ENCODE peak calls at places on chromosomes 5 and 9, in seven cellular contexts. One of them, this sample, is unnamed.

GRCh38 chr5:111699324-111699723 is 57.7 kb downstream of the NREP start:
- DNase-seq in transverse colon: no peak
- DNase-seq in HL-60: no peak
- DNase-seq in upper lobe of left lung: no peak
- DNase-seq in GM23338: no peak
- DNase-seq in Panc1: no peak
- DNase-seq in prostate gland: no peak
- DNase-seq in this sample: no peak

GRCh38 chr5:113053614-113054013 is 77.0 kb downstream of the DCP2 start:
- DNase-seq in transverse colon: no peak
- DNase-seq in HL-60: no peak
- DNase-seq in upper lobe of left lung: no peak
- DNase-seq in GM23338: no peak
- DNase-seq in Panc1: no peak
- DNase-seq in prostate gland: no peak
- DNase-seq in this sample: no peak

GRCh38 chr9:126638571-126639132 is 24.9 kb downstream of the LMX1B start:
- DNase-seq in transverse colon: no peak
- DNase-seq in HL-60: no peak
- DNase-seq in upper lobe of left lung: peak
- DNase-seq in GM23338: peak
- DNase-seq in Panc1: no peak
- DNase-seq in prostate gland: no peak
- DNase-seq in this sample: no peak

GRCh38 chr5:166340039-166340438 is 1951.4 kb upstream of the WWC1 start:
- DNase-seq in transverse colon: no peak
- DNase-seq in HL-60: no peak
- DNase-seq in upper lobe of left lung: no peak
- DNase-seq in GM23338: no peak
- DNase-seq in Panc1: no peak
- DNase-seq in prostate gland: no peak
- DNase-seq in this sample: no peak

GRCh38 chr5:6365142-6365976 is 13.0 kb downstream of the MED10 start:
- DNase-seq in transverse colon: no peak
- DNase-seq in HL-60: no peak
- DNase-seq in upper lobe of left lung: no peak
- DNase-seq in GM23338: no peak
- DNase-seq in Panc1: no peak
- DNase-seq in prostate gland: no peak
- DNase-seq in this sample: peak

GRCh38 chr5:69364414-69364813 is 4.9 kb downstream of the AK6 start:
- DNase-seq in transverse colon: no peak
- DNase-seq in HL-60: peak
- DNase-seq in upper lobe of left lung: no peak
- DNase-seq in GM23338: peak
- DNase-seq in Panc1: no peak
- DNase-seq in prostate gland: no peak
- DNase-seq in this sample: no peak

GRCh38 chr5:137733922-137734695 is 1.8 kb downstream of the KLHL3 start:
- DNase-seq in transverse colon: no peak
- DNase-seq in HL-60: no peak
- DNase-seq in upper lobe of left lung: no peak
- DNase-seq in GM23338: peak
- DNase-seq in Panc1: no peak
- DNase-seq in prostate gland: no peak
- DNase-seq in this sample: no peak

GRCh38 chr5:80191991-80192398 is 63.9 kb downstream of the SERINC5 start:
- DNase-seq in transverse colon: peak
- DNase-seq in HL-60: no peak
- DNase-seq in upper lobe of left lung: no peak
- DNase-seq in GM23338: peak
- DNase-seq in Panc1: no peak
- DNase-seq in prostate gland: no peak
- DNase-seq in this sample: no peak

GRCh38 chr9:99712214-99712613 is 109.5 kb upstream of the NR4A3 start:
- DNase-seq in transverse colon: no peak
- DNase-seq in HL-60: no peak
- DNase-seq in upper lobe of left lung: no peak
- DNase-seq in GM23338: no peak
- DNase-seq in Panc1: no peak
- DNase-seq in prostate gland: no peak
- DNase-seq in this sample: no peak

GRCh38 chr9:16384993-16385392 is 485.5 kb downstream of the BNC2 start:
- DNase-seq in transverse colon: no peak
- DNase-seq in HL-60: no peak
- DNase-seq in upper lobe of left lung: no peak
- DNase-seq in GM23338: no peak
- DNase-seq in Panc1: no peak
- DNase-seq in prostate gland: no peak
- DNase-seq in this sample: no peak
- H3K4me3 ChIP-seq in transverse colon: no peak
- H3K4me3 ChIP-seq in HL-60: no peak
- H3K4me3 ChIP-seq in upper lobe of left lung: no peak
- H3K4me3 ChIP-seq in GM23338: no peak
- H3K4me3 ChIP-seq in Panc1: no peak
- H3K4me3 ChIP-seq in prostate gland: no peak
- H3K4me3 ChIP-seq in this sample: no peak

GRCh38 chr9:4081549-4081895 is 218.3 kb downstream of the GLIS3 start:
- DNase-seq in transverse colon: no peak
- DNase-seq in HL-60: no peak
- DNase-seq in upper lobe of left lung: no peak
- DNase-seq in GM23338: no peak
- DNase-seq in Panc1: no peak
- DNase-seq in prostate gland: no peak
- DNase-seq in this sample: no peak

GRCh38 chr9:4080889-4081548 is 218.8 kb downstream of the GLIS3 start:
- DNase-seq in transverse colon: no peak
- DNase-seq in HL-60: no peak
- DNase-seq in upper lobe of left lung: no peak
- DNase-seq in GM23338: peak
- DNase-seq in Panc1: no peak
- DNase-seq in prostate gland: no peak
- DNase-seq in this sample: no peak

GRCh38 chr9:4081948-4082347 is 217.9 kb downstream of the GLIS3 start:
- DNase-seq in transverse colon: no peak
- DNase-seq in HL-60: no peak
- DNase-seq in upper lobe of left lung: no peak
- DNase-seq in GM23338: no peak
- DNase-seq in Panc1: no peak
- DNase-seq in prostate gland: no peak
- DNase-seq in this sample: no peak

GRCh38 chr9:4084440-4084818 is 215.4 kb downstream of the GLIS3 start:
- DNase-seq in transverse colon: peak
- DNase-seq in HL-60: no peak
- DNase-seq in upper lobe of left lung: no peak
- DNase-seq in GM23338: no peak
- DNase-seq in Panc1: no peak
- DNase-seq in prostate gland: no peak
- DNase-seq in this sample: no peak

GRCh38 chr9:4082948-4083347 is 216.9 kb downstream of the GLIS3 start:
- DNase-seq in transverse colon: no peak
- DNase-seq in HL-60: no peak
- DNase-seq in upper lobe of left lung: no peak
- DNase-seq in GM23338: no peak
- DNase-seq in Panc1: no peak
- DNase-seq in prostate gland: no peak
- DNase-seq in this sample: no peak
- TF ChIP-seq POLR2AphosphoS5 in transverse colon: no peak
- TF ChIP-seq POLR2AphosphoS5 in HL-60: no peak
- TF ChIP-seq POLR2AphosphoS5 in upper lobe of left lung: no peak
- TF ChIP-seq POLR2AphosphoS5 in GM23338: no peak
- TF ChIP-seq POLR2AphosphoS5 in Panc1: no peak
- TF ChIP-seq POLR2AphosphoS5 in prostate gland: no peak
- TF ChIP-seq POLR2AphosphoS5 in this sample: no peak

DNA sequence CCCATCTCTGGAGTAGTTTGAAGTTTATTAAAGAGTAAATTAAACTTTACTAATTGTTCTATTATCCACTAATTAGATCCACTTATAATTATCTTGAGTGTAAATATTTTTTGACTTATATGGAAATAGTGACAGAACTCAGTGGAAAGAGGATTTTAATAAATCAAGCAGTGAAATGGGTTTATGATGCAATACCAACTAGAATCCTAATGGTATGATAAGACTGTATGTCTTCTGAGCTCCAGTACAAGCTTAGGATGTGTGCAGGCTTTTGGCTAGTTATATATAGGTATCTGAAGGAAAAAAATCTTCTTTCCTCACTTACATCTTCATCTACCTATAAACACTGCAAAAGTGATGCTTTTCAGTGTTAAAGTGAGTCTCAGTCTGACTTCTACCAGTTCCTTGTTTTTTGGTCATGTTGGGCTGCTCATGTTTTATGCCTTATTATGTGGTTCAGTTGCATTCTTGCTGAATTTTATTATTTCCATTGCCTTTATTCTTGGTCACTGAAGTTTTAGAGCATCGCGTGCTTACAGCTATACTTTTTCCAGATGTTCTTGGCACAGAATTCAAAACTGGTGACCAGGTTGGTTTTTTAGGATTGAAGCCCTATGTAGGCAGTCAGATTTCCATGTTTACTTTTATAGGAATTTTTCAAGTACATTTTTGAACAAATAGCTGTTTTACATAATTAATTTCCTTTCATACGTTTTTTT is 30.5 kb downstream of the XRCC4 start:
- DNase-seq in transverse colon: no peak
- DNase-seq in HL-60: no peak
- DNase-seq in upper lobe of left lung: no peak
- DNase-seq in GM23338: no peak
- DNase-seq in Panc1: no peak
- DNase-seq in prostate gland: no peak
- DNase-seq in this sample: no peak
- H3K4me3 ChIP-seq in transverse colon: no peak
- H3K4me3 ChIP-seq in HL-60: no peak
- H3K4me3 ChIP-seq in upper lobe of left lung: no peak
- H3K4me3 ChIP-seq in GM23338: no peak
- H3K4me3 ChIP-seq in Panc1: no peak
- H3K4me3 ChIP-seq in prostate gland: no peak
- H3K4me3 ChIP-seq in this sample: no peak

DNA sequence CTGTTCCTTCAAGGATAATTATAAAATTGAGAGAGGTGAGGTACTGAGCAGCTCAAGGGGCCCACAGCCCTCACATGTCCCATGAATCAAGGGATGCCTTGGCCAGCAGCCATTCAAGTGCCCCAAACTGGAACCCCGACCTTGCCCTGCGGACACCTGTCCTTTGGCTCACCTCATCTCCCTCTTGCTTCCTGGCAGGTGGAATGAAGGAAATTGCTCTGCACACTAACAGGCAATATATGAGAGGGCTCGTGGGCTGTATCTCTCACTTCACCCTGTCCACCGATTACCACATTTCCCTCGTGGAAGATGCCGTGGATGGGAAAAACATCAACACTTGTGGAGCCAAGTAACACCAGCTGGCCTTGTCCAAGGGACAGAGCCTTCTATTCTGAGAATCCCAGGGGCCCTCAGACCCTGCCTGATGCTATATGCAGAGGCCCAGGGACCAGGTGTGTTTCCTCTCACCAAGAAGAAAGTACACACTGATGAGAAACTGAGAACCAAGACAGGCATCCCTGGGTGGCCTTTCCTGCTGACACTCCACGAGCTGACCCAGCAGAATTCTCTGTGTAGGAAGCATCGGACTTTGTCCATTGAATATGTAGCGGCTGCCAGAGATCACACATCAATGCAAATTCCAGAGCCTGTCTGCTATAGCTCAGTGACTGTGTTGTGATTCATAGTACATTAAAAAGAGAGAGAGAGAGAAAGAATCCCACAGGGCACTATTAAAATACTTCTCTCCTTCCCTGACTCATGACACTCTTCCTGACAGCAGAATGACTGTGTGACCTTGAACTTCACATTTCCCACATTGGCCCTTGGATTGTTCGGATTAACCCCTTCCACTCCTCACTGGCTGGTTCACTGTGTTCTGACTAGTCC is 92.6 kb downstream of the LIFR start:
- DNase-seq in transverse colon: no peak
- DNase-seq in HL-60: no peak
- DNase-seq in upper lobe of left lung: no peak
- DNase-seq in GM23338: no peak
- DNase-seq in Panc1: peak
- DNase-seq in prostate gland: no peak
- DNase-seq in this sample: peak
- TF ChIP-seq POLR2AphosphoS5 in transverse colon: peak
- TF ChIP-seq POLR2AphosphoS5 in HL-60: no peak
- TF ChIP-seq POLR2AphosphoS5 in upper lobe of left lung: peak
- TF ChIP-seq POLR2AphosphoS5 in GM23338: no peak
- TF ChIP-seq POLR2AphosphoS5 in Panc1: peak
- TF ChIP-seq POLR2AphosphoS5 in prostate gland: no peak
- TF ChIP-seq POLR2AphosphoS5 in this sample: no peak

GRCh38 chr9:69307446-69308216 is 17.4 kb upstream of the ENTREP1 start:
- DNase-seq in transverse colon: no peak
- DNase-seq in HL-60: no peak
- DNase-seq in upper lobe of left lung: no peak
- DNase-seq in GM23338: peak
- DNase-seq in Panc1: no peak
- DNase-seq in prostate gland: no peak
- DNase-seq in this sample: no peak
- H3K4me3 ChIP-seq in transverse colon: no peak
- H3K4me3 ChIP-seq in HL-60: no peak
- H3K4me3 ChIP-seq in upper lobe of left lung: no peak
- H3K4me3 ChIP-seq in GM23338: no peak
- H3K4me3 ChIP-seq in Panc1: no peak
- H3K4me3 ChIP-seq in prostate gland: no peak
- H3K4me3 ChIP-seq in this sample: no peak

This sample was measured in vagina.